ENCODE peak calls at places on chromosome 4, in six cellular contexts. P, K, R, O, D and T are unnamed samples. For H3K27me3, the result is how much of the 10 kb centered on the place peaks cover.

GRCh38 chr4:107283587-107284559 is 247.8 kb upstream of the DKK2 start:
- DNase-seq in P (no peak), K (peak), R (no peak), O (peak), D (peak), T (peak)

GRCh38 chr4:85402371-85402770 is 72.6 kb upstream of the ARHGAP24 start:
- DNase-seq in P (no peak), K (peak), R (no peak), O (peak), D (peak), T (peak)

GRCh38 chr4:174540175-174540574 is 17.9 kb upstream of the HPGD start:
- DNase-seq in P (no peak), K (no peak), R (no peak), O (no peak), D (no peak), T (no peak)

GRCh38 chr4:30543057-30543456 is 177.1 kb upstream of the PCDH7 start:
- DNase-seq in P (no peak), K (no peak), R (no peak), O (no peak), D (no peak), T (no peak)

GRCh38 chr4:185711764-185712163 is 100.2 kb downstream of the SORBS2 start:
- DNase-seq in P (no peak), K (peak), R (no peak), O (no peak), D (no peak), T (no peak)

GRCh38 chr4:128876194-128876593 is 66.7 kb downstream of the JADE1 start:
- DNase-seq in P (no peak), K (no peak), R (no peak), O (no peak), D (no peak), T (no peak)

GRCh38 chr4:169640261-169640880 is 20.0 kb downstream of the CLCN3 start:
- DNase-seq in P (no peak), K (peak), R (no peak), O (peak), D (peak), T (no peak)

GRCh38 chr4:38860788-38861424 is 4.3 kb upstream of the TLR6 start:
- DNase-seq in P (no peak), K (no peak), R (no peak), O (peak), D (peak), T (peak)

GRCh38 chr4:75343333-75343732 is 170.9 kb downstream of the RCHY1 start:
- DNase-seq in P (no peak), K (no peak), R (no peak), O (no peak), D (peak), T (no peak)

GRCh38 chr4:137531951-137532868 is at the start of gene PCDH18:
- DNase-seq in P (peak), K (peak), R (no peak), O (peak), D (peak), T (peak)

GRCh38 chr4:39750216-39750615 is 52.3 kb downstream of the UBE2K start:
- DNase-seq in P (no peak), K (no peak), R (no peak), O (no peak), D (no peak), T (no peak)

GRCh38 chr4:678765-679481 is 4.6 kb downstream of the MYL5 start:
- DNase-seq in P (no peak), K (no peak), R (no peak), O (no peak), D (no peak), T (no peak)

GRCh38 chr4:91829531-91829930 is 474.2 kb upstream of the GRID2 start:
- DNase-seq in P (no peak), K (peak), R (no peak), O (no peak), D (no peak), T (no peak)

GRCh38 chr4:177250056-177250696 is 59.5 kb upstream of the NEIL3 start:
- DNase-seq in P (peak), K (peak), R (peak), O (peak), D (peak), T (peak)

GRCh38 chr4:63122955-63123354 is 1286.3 kb downstream of the TECRL start:
- DNase-seq in P (no peak), K (no peak), R (no peak), O (no peak), D (no peak), T (no peak)

GRCh38 chr4:47647544-47647943 is 162.5 kb downstream of the ATP10D start:
- DNase-seq in P (no peak), K (no peak), R (no peak), O (no peak), D (no peak), T (no peak)

GRCh38 chr4:124265701-124266100 is 446.8 kb downstream of the ANKRD50 start:
- DNase-seq in P (no peak), K (peak), R (no peak), O (peak), D (peak), T (no peak)

GRCh38 chr4:169885893-169886292 is 128.1 kb upstream of the HPF1 start:
- DNase-seq in P (no peak), K (no peak), R (no peak), O (no peak), D (no peak), T (no peak)

GRCh38 chr4:6733358-6734164 is 17.6 kb downstream of the BLOC1S4 start:
- DNase-seq in P (no peak), K (no peak), R (no peak), O (no peak), D (no peak), T (no peak)

GRCh38 chr4:123110147-123110546 is 187.8 kb upstream of the NUDT6 start:
- DNase-seq in P (no peak), K (no peak), R (no peak), O (peak), D (peak), T (no peak)

GRCh38 chr4:169225058-169225751 is 45.6 kb downstream of the SH3RF1 start:
- DNase-seq in P (no peak), K (peak), R (no peak), O (peak), D (peak), T (no peak)

GRCh38 chr4:12723849-12724447 is 760.2 kb downstream of the RAB28 start:
- DNase-seq in P (no peak), K (no peak), R (no peak), O (peak), D (no peak), T (no peak)

GRCh38 chr4:15729910-15730533 is 27.2 kb downstream of the BST1 start:
- DNase-seq in P (no peak), K (peak), R (no peak), O (peak), D (peak), T (no peak)

GRCh38 chr4:6329478-6330383 is 60.1 kb downstream of the WFS1 start:
- DNase-seq in P (no peak), K (no peak), R (no peak), O (no peak), D (no peak), T (no peak)

GRCh38 chr4:31086771-31087330 is 366.7 kb downstream of the PCDH7 start:
- DNase-seq in P (no peak), K (peak), R (no peak), O (no peak), D (peak), T (no peak)

GRCh38 chr4:52483186-52483585 is 175.9 kb downstream of the USP46 start:
- DNase-seq in P (no peak), K (no peak), R (no peak), O (no peak), D (no peak), T (no peak)

DNA sequence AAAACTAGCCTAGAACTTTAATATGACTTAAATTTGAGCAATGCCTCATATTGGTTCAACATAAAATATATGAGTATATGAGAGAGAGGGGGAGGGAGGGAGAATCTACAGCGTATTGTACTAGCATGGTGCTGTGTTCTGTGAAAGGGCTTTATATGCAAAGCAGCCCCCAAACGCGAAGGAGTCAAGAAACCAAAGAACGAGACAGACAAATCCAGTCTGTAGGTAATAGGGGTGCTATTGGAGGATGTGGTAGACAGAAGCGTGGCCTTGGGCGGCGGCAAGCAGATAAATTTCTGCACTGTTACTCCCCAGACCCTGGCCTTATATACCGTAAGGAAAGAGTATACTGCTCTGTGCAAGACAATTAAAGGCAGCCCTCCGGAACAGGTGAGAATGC is 846 bp upstream of the ANXA5 start:
- DNase-seq in P (no peak), K (no peak), R (no peak), O (no peak), D (no peak), T (no peak)
- H3K4me3 ChIP-seq in P (peak), K (peak), R (peak), O (peak), D (peak), T (peak)

GRCh38 chr4:110629780-110630500 is 7.1 kb upstream of the PITX2 start:
- DNase-seq in P (no peak), K (no peak), R (no peak), O (no peak), D (no peak), T (no peak)
- H3K27me3 ChIP-seq in P (under half), K (half or more), R (under half), O (under half), D (half or more), T (under half)

GRCh38 chr4:125787707-125788106 is 473.0 kb downstream of the FAT4 start:
- DNase-seq in P (no peak), K (no peak), R (no peak), O (no peak), D (peak), T (no peak)

GRCh38 chr4:125789018-125789417 is 474.3 kb downstream of the FAT4 start:
- DNase-seq in P (no peak), K (peak), R (no peak), O (no peak), D (peak), T (no peak)

GRCh38 chr4:125781656-125782055 is 466.9 kb downstream of the FAT4 start:
- DNase-seq in P (no peak), K (no peak), R (no peak), O (no peak), D (no peak), T (no peak)

GRCh38 chr4:125780747-125781146 is 466.0 kb downstream of the FAT4 start:
- DNase-seq in P (no peak), K (no peak), R (no peak), O (no peak), D (no peak), T (no peak)

GRCh38 chr4:125784741-125785140 is 470.0 kb downstream of the FAT4 start:
- DNase-seq in P (no peak), K (no peak), R (no peak), O (no peak), D (no peak), T (no peak)
- H3K4me3 ChIP-seq in P (no peak), K (no peak), R (no peak), O (no peak), D (no peak), T (no peak)

DNA sequence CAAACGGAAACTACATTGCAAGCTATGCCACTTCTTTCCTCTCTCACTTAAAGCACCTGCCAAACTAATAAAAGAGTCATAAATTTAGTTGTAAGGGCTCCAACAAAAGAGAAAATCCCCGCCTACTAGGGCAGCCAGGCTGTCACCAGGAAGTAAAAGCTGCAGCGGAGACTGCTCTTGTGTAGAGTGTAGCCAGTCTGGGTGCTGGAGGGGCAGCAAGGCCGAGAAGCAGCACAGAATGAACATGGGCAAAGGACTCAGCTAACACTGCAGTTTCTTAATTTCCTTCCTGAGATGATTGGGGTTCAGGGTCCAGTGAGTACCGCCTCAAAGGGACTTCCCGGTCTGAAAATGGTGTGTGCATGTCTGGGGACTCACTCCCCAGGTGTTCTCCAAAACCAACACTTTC is 89.4 kb upstream of the MAML3 start:
- DNase-seq in P (no peak), K (no peak), R (no peak), O (no peak), D (no peak), T (no peak)
- H3K27me3 ChIP-seq in P (under half), K (under half), R (under half), O (under half), D (under half), T (under half)

DNA sequence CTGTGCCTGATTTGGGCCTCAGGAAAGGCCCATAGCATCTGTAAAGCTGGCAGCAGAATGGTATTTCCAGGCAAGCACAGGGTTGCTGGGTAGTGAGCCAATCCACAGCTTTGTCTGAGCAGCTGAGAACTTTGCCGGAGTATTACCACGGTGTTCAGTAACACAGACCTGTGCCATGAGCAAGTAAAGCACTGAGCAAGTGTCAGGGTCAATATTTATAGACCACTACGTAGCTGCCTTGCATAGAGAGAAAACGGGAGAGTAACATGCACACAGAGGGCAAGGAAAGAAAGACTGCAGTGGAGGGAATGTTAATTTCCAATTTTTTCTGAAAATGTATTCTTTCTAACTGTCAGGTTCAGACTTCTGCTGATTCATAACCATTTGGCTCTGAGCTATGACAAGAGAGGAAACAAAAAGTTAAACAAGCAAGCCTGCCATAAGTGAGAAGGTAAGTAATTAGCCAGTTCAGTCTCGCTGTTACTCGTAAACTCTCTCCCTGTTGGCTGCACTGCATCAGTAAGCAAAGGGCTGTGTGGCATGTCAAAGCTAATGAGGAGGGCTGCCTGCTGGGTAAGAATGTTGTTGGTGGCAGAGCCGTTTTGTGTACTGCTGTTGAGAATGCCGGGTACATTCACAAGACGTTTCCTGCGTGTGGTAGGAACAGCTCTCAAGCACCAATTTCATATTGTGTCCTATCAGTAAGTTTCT is 238.1 kb downstream of the BMPR1B start:
- DNase-seq in P (peak), K (peak), R (no peak), O (peak), D (peak), T (peak)
- H3K4me3 ChIP-seq in P (peak), K (peak), R (no peak), O (peak), D (no peak), T (no peak)

DNA sequence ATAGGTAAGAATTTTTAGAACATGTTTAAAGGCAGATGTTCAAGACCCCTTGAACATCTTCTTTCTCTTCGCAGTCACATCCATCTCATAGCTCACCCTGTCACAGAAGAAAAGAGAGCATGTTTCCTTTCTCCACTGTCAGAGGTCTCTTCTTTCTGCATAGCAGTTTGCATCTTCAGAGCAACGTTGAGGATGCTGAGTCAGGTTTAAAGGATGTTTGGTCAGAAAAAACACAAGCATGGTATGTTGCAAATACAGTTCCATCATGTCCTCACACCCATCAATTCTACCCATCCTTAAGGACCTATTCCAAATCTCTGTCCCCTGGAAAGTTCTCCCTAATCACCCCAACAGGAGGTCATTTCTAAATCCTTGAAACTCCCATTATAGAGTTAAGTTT is 84.8 kb downstream of the STOX2 start:
- DNase-seq in P (no peak), K (no peak), R (no peak), O (no peak), D (no peak), T (no peak)
- H3K27me3 ChIP-seq in P (under half), K (under half), R (under half), O (under half), D (under half), T (under half)

DNA sequence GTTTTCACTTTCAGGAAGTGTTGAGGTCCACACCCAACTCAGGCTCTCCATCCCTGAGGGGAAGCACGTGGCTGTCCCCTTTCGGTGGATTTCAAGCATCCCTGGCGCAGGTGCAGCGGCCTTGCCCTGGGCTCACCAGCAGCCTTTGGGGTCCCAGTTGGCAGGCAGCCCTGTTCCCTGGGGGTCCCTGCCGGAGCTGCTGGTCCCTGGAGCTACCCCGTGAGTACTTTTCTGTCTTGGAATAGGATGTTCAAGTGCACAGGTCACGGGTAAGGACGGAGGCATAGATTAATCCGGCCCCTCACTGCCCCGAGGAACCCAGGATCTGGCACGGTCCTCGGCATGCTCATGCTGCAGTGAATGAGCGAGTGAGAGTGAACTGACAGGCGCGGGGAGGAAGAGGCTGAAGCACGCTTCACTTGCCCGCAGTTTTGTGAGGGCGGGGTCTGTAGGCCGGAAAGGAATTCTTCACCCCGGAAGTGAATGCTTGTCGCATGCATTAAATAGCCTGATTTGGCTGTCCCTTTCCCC is 117.2 kb upstream of the FAT1 start:
- DNase-seq in P (peak), K (no peak), R (no peak), O (peak), D (no peak), T (peak)
- H3K4me3 ChIP-seq in P (peak), K (no peak), R (no peak), O (no peak), D (no peak), T (peak)

GRCh38 chr4:78553526-78554060 is 2.0 kb downstream of the ANXA3 start:
- DNase-seq in P (no peak), K (peak), R (no peak), O (no peak), D (peak), T (no peak)
- H3K27me3 ChIP-seq in P (under half), K (under half), R (under half), O (under half), D (under half), T (under half)

GRCh38 chr4:139935911-139936310 is 218.1 kb downstream of the MAML3 start:
- DNase-seq in P (no peak), K (no peak), R (no peak), O (no peak), D (no peak), T (no peak)
- H3K4me3 ChIP-seq in P (no peak), K (no peak), R (no peak), O (no peak), D (no peak), T (no peak)

GRCh38 chr4:180057891-180058643 is 2185.1 kb upstream of the TENM3 start:
- DNase-seq in P (peak), K (peak), R (peak), O (peak), D (peak), T (peak)
- H3K27me3 ChIP-seq in P (under half), K (under half), R (under half), O (half or more), D (under half), T (under half)